ENCODE peak calls at places on chromosomes 5 and 9, in five cellular contexts. R is esophagus squamous epithelium, Y is choroid plexus epithelial cell, K is psoas muscle, M is AG04450. Q is an unnamed sample.
A peak's percentile ranks its signal among the peaks of the same experiment; 100 is the strongest.

GRCh38 chr5:443239-444151 is 519 bp downstream of the EXOC3 start:
- DNase-seq in R (no peak), Y (no peak), K (no peak), M (no peak), Q (no peak)

GRCh38 chr9:110996436-110997224 is 41.6 kb downstream of the LPAR1 start:
- DNase-seq in R (no peak), Y (peak; percentile 94), K (peak; percentile 45), M (peak; percentile 61), Q (no peak)

GRCh38 chr9:37915911-37916470 is 12.1 kb upstream of the SLC25A51 start:
- DNase-seq in R (no peak), Y (no peak), K (no peak), M (no peak), Q (no peak)

GRCh38 chr5:161544350-161544765 is 2.2 kb downstream of the GABRB2 start:
- DNase-seq in R (no peak), Y (peak; percentile 55), K (no peak), M (no peak), Q (no peak)

GRCh38 chr5:121408778-121409177 is 442.9 kb upstream of the FTMT start:
- DNase-seq in R (no peak), Y (no peak), K (no peak), M (no peak), Q (no peak)

GRCh38 chr9:129463477-129463876 is 157.4 kb downstream of the C9orf50 start:
- DNase-seq in R (no peak), Y (no peak), K (no peak), M (no peak), Q (no peak)

GRCh38 chr5:2865856-2866546 is 114.5 kb upstream of the IRX2 start:
- DNase-seq in R (no peak), Y (no peak), K (no peak), M (no peak), Q (no peak)

GRCh38 chr5:115052948-115053347 is 116.8 kb downstream of the TRIM36 start:
- DNase-seq in R (no peak), Y (no peak), K (no peak), M (no peak), Q (no peak)

GRCh38 chr5:115873392-115873791 is 31.7 kb downstream of the AP3S1 start:
- DNase-seq in R (no peak), Y (peak; percentile 67), K (no peak), M (no peak), Q (no peak)

GRCh38 chr9:126407125-126407870 is 80.7 kb downstream of the MVB12B start:
- DNase-seq in R (no peak), Y (no peak), K (no peak), M (no peak), Q (peak; percentile 29)

GRCh38 chr5:178224403-178224802 is 8.2 kb downstream of the PHYKPL start:
- DNase-seq in R (no peak), Y (no peak), K (peak; percentile 14), M (no peak), Q (no peak)

GRCh38 chr9:88990721-88991065 is 575 bp upstream of the S1PR3 start:
- DNase-seq in R (no peak), Y (no peak), K (no peak), M (no peak), Q (no peak)

GRCh38 chr9:801399-802071 is 40.0 kb upstream of the DMRT1 start:
- DNase-seq in R (no peak), Y (peak; percentile 36), K (no peak), M (peak; percentile 82), Q (no peak)

GRCh38 chr5:61327761-61328753 is 4.0 kb upstream of the ZSWIM6 start:
- DNase-seq in R (no peak), Y (peak; percentile 92), K (no peak), M (peak; percentile 61), Q (no peak)

GRCh38 chr5:35884125-35884788 is 27.6 kb downstream of the IL7R start:
- DNase-seq in R (no peak), Y (peak; percentile 83), K (no peak), M (peak; percentile 51), Q (peak; percentile 77)

GRCh38 chr9:11319477-11320060 is 706.8 kb upstream of the PTPRD start:
- DNase-seq in R (no peak), Y (peak; percentile 61), K (no peak), M (no peak), Q (no peak)

GRCh38 chr9:78297672-78297961 is 692 bp downstream of the PSAT1 start:
- DNase-seq in R (no peak), Y (peak; percentile 46), K (no peak), M (no peak), Q (no peak)

GRCh38 chr5:134554319-134555222 is 29.1 kb downstream of the JADE2 start:
- DNase-seq in R (no peak), Y (peak; percentile 92), K (peak; percentile 60), M (peak; percentile 48), Q (peak; percentile 99)

GRCh38 chr5:131947445-131947844 is 2.0 kb upstream of the MEIKIN start:
- DNase-seq in R (no peak), Y (no peak), K (no peak), M (no peak), Q (no peak)

GRCh38 chr5:159341914-159342313 is 11.6 kb upstream of the IL12B start:
- DNase-seq in R (no peak), Y (peak; percentile 82), K (peak; percentile 19), M (no peak), Q (peak; percentile 50)

GRCh38 chr5:112492291-112492690 is 73.2 kb upstream of the EPB41L4A start:
- DNase-seq in R (peak; percentile 4), Y (peak; percentile 78), K (peak; percentile 25), M (peak; percentile 21), Q (peak; percentile 10)

GRCh38 chr5:61330341-61330878 is 1.6 kb upstream of the ZSWIM6 start:
- DNase-seq in R (no peak), Y (peak; percentile 64), K (peak; percentile 24), M (no peak), Q (no peak)

GRCh38 chr5:90562331-90562730 is 3.7 kb downstream of the ADGRV1 start:
- DNase-seq in R (no peak), Y (no peak), K (no peak), M (no peak), Q (no peak)

GRCh38 chr5:61167382-61167781 is 5.1 kb upstream of the SMIM15 start:
- DNase-seq in R (no peak), Y (peak; percentile 79), K (no peak), M (no peak), Q (no peak)

GRCh38 chr5:1514027-1514818 is 9.5 kb downstream of the LPCAT1 start:
- DNase-seq in R (no peak), Y (no peak), K (peak; percentile 8), M (no peak), Q (no peak)

GRCh38 chr5:52787600-52788504 is at the start of the genes ITGA1 and PELO:
- DNase-seq in R (no peak), Y (peak; percentile 82), K (peak; percentile 79), M (peak; percentile 59), Q (no peak)

GRCh38 chr9:116644099-116644688 is 42.9 kb upstream of the TRIM32 start:
- DNase-seq in R (no peak), Y (peak; percentile 79), K (no peak), M (peak; percentile 44), Q (peak; percentile 54)

GRCh38 chr9:116336133-116336862 is 182.7 kb downstream of the PAPPA start:
- DNase-seq in R (no peak), Y (peak; percentile 72), K (no peak), M (no peak), Q (no peak)

DNA sequence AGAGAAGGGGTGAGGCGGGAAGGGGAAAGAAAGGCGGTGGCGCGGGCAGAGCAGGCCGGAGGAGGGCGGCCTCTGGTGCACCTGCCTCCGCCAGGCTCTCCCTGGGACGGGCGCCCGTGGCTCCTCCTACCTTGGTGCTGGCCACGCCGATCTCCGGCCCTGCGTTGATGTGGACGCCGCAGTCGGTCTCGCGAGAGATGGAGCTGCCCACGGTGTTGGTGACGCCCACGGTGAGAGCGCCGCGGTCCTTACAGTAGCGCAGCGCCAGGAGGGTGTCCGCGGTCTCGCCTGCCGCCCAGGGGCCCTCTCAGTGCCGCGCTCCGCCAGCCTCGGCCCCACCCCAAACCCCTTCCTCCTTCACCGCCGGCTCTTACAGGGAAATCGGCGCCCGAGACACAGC is 21.8 kb upstream of the MAPK9 start:
- DNase-seq in R (no peak), Y (no peak), K (no peak), M (no peak), Q (no peak)
- H3K4me3 ChIP-seq in R (no peak overlapping the region), Y (no peak overlapping the region), K (peak overlapping the region; percentile 54), M (peak overlapping the region; percentile 17), Q (peak overlapping the region; percentile 9)

DNA sequence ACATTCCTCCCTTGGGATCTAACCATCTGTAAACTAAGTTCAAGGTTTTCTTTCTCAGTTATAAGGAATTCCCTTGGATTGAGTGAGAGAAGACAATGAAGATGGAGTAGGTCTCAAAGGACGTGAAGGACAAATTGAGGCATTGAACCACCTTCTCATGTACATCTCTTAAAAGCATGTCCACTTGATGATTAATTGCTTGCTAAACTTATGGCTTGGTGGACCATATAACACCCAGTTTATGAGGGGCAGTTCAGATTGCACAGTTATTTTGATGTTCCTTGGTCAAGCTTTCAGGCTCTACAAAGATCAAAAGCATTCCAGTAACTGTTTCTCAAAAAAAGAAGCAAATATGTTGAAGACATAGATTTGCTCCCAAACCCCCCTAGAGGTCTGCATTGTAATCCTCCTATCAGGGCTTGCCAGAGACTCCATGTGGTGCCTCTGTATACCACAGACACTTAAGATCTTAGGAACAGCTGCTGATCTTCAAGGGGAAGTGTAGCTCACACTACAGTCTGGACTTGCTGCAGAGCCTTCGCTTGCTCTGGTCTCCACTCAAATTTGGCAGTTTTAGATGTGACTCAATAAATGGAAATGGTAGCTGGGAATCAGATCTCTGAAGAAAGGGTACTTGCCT is 56.9 kb upstream of the ALDH1A1 start:
- DNase-seq in R (no peak), Y (peak; percentile 7), K (no peak), M (no peak), Q (no peak)
- TF ChIP-seq CTCF in R (no peak), Y (no peak), K (no peak), M (no peak), Q (no peak)

DNA sequence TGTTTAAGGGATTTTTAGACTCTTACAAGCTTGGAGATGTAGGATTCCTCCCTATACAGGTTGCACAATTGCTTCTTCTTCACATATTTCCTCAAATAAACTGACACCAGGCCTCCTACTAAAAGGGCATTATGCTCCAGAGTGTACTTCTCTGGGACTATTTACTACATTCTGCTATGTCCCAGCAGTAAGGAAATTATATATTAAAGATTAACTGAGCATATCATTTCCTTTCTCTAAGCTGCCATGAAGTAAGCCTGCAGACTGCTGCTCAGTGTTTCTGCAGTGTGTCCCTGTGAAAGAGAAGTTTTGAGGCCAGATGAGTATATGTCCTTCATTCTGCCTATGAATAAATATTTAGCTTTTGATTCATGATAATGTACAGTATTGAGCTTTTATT is 356.9 kb upstream of the NUDT12 start:
- DNase-seq in R (no peak), Y (no peak), K (no peak), M (no peak), Q (no peak)
- H3K4me3 ChIP-seq in R (no peak overlapping the region), Y (no peak overlapping the region), K (no peak overlapping the region), M (no peak overlapping the region), Q (no peak overlapping the region)

DNA sequence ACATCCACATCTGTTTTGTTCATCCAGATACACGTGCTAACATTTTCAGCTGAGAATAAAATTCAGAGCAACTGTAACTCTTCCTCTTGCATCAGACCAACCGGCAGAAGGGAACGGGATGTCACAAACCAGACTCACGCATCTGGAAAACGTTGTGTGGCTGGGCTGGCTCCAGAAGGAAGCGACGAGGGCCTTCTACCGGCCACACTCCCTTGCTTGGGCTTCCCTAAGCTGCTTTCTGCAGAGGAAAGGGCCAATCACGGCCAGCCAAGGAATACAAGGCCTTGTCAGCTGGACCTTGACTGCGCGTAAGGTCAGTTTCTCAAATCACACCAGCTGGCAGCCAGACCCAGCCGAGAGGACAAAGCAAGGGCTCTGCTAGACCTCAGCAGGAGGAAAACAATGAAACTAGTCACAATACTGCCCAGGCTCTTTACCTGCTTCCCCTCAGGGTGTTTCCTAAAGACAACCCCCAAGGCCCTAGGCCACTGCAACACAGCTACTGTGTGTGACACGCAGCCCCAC is 106.1 kb downstream of the THBS4 start:
- DNase-seq in R (peak; percentile 5), Y (peak; percentile 62), K (peak; percentile 85), M (no peak), Q (peak; percentile 78)
- TF ChIP-seq CTCF in R (no peak), Y (no peak), K (no peak), M (no peak), Q (no peak)